ENCODE peak calls at places on chromosomes 11 and 22, in nine cellular contexts. Y is ureter, B is GM23338, P is AG09309, K is suprapubic skin, Q is T1000, O is EH, S is kidney epithelial cell, X is cardiac muscle cell. D is an unnamed sample.

GRCh38 chr22:23168381-23169031 is 11.8 kb upstream of the BCR start:
- DNase-seq in Y (no peak), K (no peak), Q (no peak), X (no peak), S (no peak), P (no peak), O (no peak), B (no peak), D (no peak)

GRCh38 chr11:14609902-14610301 is 33.7 kb upstream of the PDE3B start:
- DNase-seq in K (no peak), O (no peak), S (no peak), P (no peak), X (no peak), B (no peak), Q (no peak), Y (no peak), D (no peak)

GRCh38 chr11:83157755-83158473 is 983 bp downstream of the PCF11 start:
- DNase-seq in Y (peak; percentile 71), K (peak; percentile 81), B (peak; percentile 62), S (no peak), X (peak; percentile 59), O (peak; percentile 62), Q (no peak), P (no peak), D (peak; percentile 24)

GRCh38 chr22:16783930-16784354 is 41.3 kb downstream of the XKR3 start:
- DNase-seq in X (no peak), P (no peak), S (no peak), B (peak; percentile 71), K (no peak), Y (no peak), Q (no peak), O (no peak), D (no peak)

GRCh38 chr11:73244589-73245240 is 26.6 kb downstream of the P2RY2 start:
- DNase-seq in K (peak; percentile 21), S (no peak), X (no peak), P (no peak), O (no peak), Q (no peak), Y (no peak), B (no peak), D (no peak)

GRCh38 chr11:46106530-46107407 is 14.5 kb downstream of the PHF21A start:
- DNase-seq in P (no peak), O (no peak), S (no peak), K (no peak), Q (no peak), X (peak; percentile 58), Y (no peak), B (peak; percentile 51), D (no peak)

GRCh38 chr11:76185931-76186401 is 20.3 kb downstream of the WNT11 start:
- DNase-seq in B (no peak), K (peak; percentile 80), O (no peak), Q (no peak), P (no peak), Y (peak; percentile 63), S (no peak), X (peak; percentile 74), D (no peak)

GRCh38 chr11:107898270-107898669 is 30.0 kb upstream of the RAB39A start:
- DNase-seq in Q (no peak), X (peak; percentile 72), K (no peak), S (peak; percentile 12), O (peak; percentile 35), Y (no peak), P (peak; percentile 18), B (peak; percentile 62), D (no peak)

D was measured in WTC11.